ENCODE peak calls at places on chromosome 13, in seven cellular contexts. Z is T-helper 17 cell; P is cardiac fibroblast; E is activated B cell treated with CpG ODN at 0.5 μM for 24 hours; Y is GM04503; M is stimulated activated CD4-positive, alpha-beta T cell treated with anti-CD3 and anti-CD28 coated beads, Interleukin-4, amount 100 ng/mL, for 4 hours; A is activated naive CD4-positive, alpha-beta T cell treated with anti-CD3 and anti-CD28 coated beads, Interleukin-2, amount 10 ng/mL, durations not matched to agents 7 days and 5 days. D is an unnamed sample.

GRCh38 chr13:109152941-109153340 is 523.5 kb downstream of the MYO16 start:
- DNase-seq in Y (no peak), M (no peak), P (no peak), Z (no peak), A (no peak), E (no peak), D (no peak)

GRCh38 chr13:37386276-37386675 is 212.3 kb downstream of the POSTN start:
- DNase-seq in M (no peak), Z (no peak), A (no peak), P (peak), Y (peak), E (no peak), D (peak)

GRCh38 chr13:26412263-26412662 is 145.2 kb upstream of the WASF3 start:
- DNase-seq in M (no peak), Z (no peak), Y (no peak), E (no peak), A (no peak), P (peak), D (no peak)

GRCh38 chr13:54415753-54416366 is 1387.2 kb downstream of the OLFM4 start:
- DNase-seq in E (no peak), P (no peak), Z (no peak), M (no peak), A (no peak), Y (no peak), D (no peak)

GRCh38 chr13:97211357-97211756 is 10.8 kb upstream of the MBNL2 start:
- DNase-seq in Y (no peak), M (no peak), P (no peak), Z (no peak), A (no peak), E (no peak), D (no peak)

GRCh38 chr13:79483302-79483701 is 2.3 kb downstream of the NDFIP2 start:
- DNase-seq in Y (peak), Z (no peak), A (no peak), P (peak), M (no peak), E (no peak), D (peak)

GRCh38 chr13:45341799-45342584 is 1.0 kb upstream of the TPT1 start:
- DNase-seq in E (no peak), Y (peak), A (no peak), M (no peak), Z (no peak), P (peak), D (no peak)

GRCh38 chr13:59843040-59843439 is 320.7 kb downstream of the DIAPH3 start:
- DNase-seq in P (no peak), Z (no peak), Y (no peak), E (no peak), M (no peak), A (no peak), D (no peak)

GRCh38 chr13:72931311-72931710 is 127.5 kb upstream of the KLF5 start:
- DNase-seq in M (no peak), Y (no peak), Z (no peak), E (no peak), A (no peak), P (no peak), D (no peak)

GRCh38 chr13:36536546-36536945 is 104.3 kb downstream of the CCNA1 start:
- DNase-seq in E (no peak), M (no peak), P (no peak), A (no peak), Y (no peak), Z (no peak), D (no peak)

GRCh38 chr13:52760078-52760477 is 20.5 kb upstream of the CNMD start:
- DNase-seq in A (no peak), P (no peak), E (no peak), Z (no peak), Y (no peak), M (no peak), D (no peak)